ENCODE peak calls at places on chromosomes 12 and 14, in seven cellular contexts. One of them, this sample, is unnamed.

GRCh38 chr12:53034459-53034858 is 15.4 kb upstream of the TNS2 start:
- DNase-seq in AG10803: no peak
- DNase-seq in fibroblast of lung: no peak
- DNase-seq in T follicular helper cell: no peak
- DNase-seq in AG09319: no peak
- DNase-seq in foreskin keratinocyte: no peak
- DNase-seq in HuH-7: no peak
- DNase-seq in this sample: no peak

GRCh38 chr14:100408350-100409015 is 85.3 kb downstream of the SLC25A47 start:
- DNase-seq in AG10803: no peak
- DNase-seq in fibroblast of lung: peak
- DNase-seq in T follicular helper cell: no peak
- DNase-seq in AG09319: no peak
- DNase-seq in foreskin keratinocyte: no peak
- DNase-seq in HuH-7: no peak
- DNase-seq in this sample: peak

GRCh38 chr12:113725557-113725876 is 240.6 kb downstream of the RBM19 start:
- DNase-seq in AG10803: no peak
- DNase-seq in fibroblast of lung: no peak
- DNase-seq in T follicular helper cell: no peak
- DNase-seq in AG09319: no peak
- DNase-seq in foreskin keratinocyte: no peak
- DNase-seq in HuH-7: no peak
- DNase-seq in this sample: no peak

GRCh38 chr12:128982933-128983332 is 129.7 kb downstream of the GLT1D1 start:
- DNase-seq in AG10803: no peak
- DNase-seq in fibroblast of lung: no peak
- DNase-seq in T follicular helper cell: no peak
- DNase-seq in AG09319: no peak
- DNase-seq in foreskin keratinocyte: no peak
- DNase-seq in HuH-7: no peak
- DNase-seq in this sample: no peak

GRCh38 chr12:120830052-120830940 is 73.9 kb downstream of the SPPL3 start:
- DNase-seq in AG10803: no peak
- DNase-seq in fibroblast of lung: no peak
- DNase-seq in T follicular helper cell: no peak
- DNase-seq in AG09319: no peak
- DNase-seq in foreskin keratinocyte: no peak
- DNase-seq in HuH-7: peak
- DNase-seq in this sample: no peak

GRCh38 chr12:12684375-12685106 is 11.4 kb downstream of the GPR19 start:
- DNase-seq in AG10803: peak
- DNase-seq in fibroblast of lung: peak
- DNase-seq in T follicular helper cell: no peak
- DNase-seq in AG09319: no peak
- DNase-seq in foreskin keratinocyte: peak
- DNase-seq in HuH-7: no peak
- DNase-seq in this sample: peak

GRCh38 chr12:79187032-79187431 is 322.5 kb downstream of the SYT1 start:
- DNase-seq in AG10803: no peak
- DNase-seq in fibroblast of lung: no peak
- DNase-seq in T follicular helper cell: no peak
- DNase-seq in AG09319: no peak
- DNase-seq in foreskin keratinocyte: no peak
- DNase-seq in HuH-7: no peak
- DNase-seq in this sample: no peak

GRCh38 chr14:69636051-69636639 is 24.7 kb downstream of the SUSD6 start:
- DNase-seq in AG10803: no peak
- DNase-seq in fibroblast of lung: no peak
- DNase-seq in T follicular helper cell: no peak
- DNase-seq in AG09319: no peak
- DNase-seq in foreskin keratinocyte: no peak
- DNase-seq in HuH-7: no peak
- DNase-seq in this sample: no peak

GRCh38 chr12:108369736-108370396 is 30.8 kb upstream of the CMKLR1 start:
- DNase-seq in AG10803: no peak
- DNase-seq in fibroblast of lung: no peak
- DNase-seq in T follicular helper cell: no peak
- DNase-seq in AG09319: no peak
- DNase-seq in foreskin keratinocyte: no peak
- DNase-seq in HuH-7: no peak
- DNase-seq in this sample: no peak

This sample was measured in fibroblast of gingiva.